ENCODE peak calls at places on chromosomes 12 and 14, in four cellular contexts. J is HCT116, M is K562, B is HepG2. R is an unnamed sample.

GRCh38 chr12:57641699-57642442 is 8.9 kb upstream of the B4GALNT1 start:
- DNase-seq in J (no peak), M (no peak), B (no peak), R (no peak)

GRCh38 chr12:89542912-89543592 is 17.2 kb upstream of the POC1B start:
- DNase-seq in J (peak), M (peak), B (peak), R (peak)

GRCh38 chr12:121770802-121771625 is 22.5 kb downstream of the RHOF start:
- DNase-seq in J (no peak), M (no peak), B (no peak), R (no peak)

GRCh38 chr14:90301580-90302181 is 30.1 kb downstream of the NRDE2 start:
- DNase-seq in J (no peak), M (no peak), B (peak), R (peak)

GRCh38 chr14:84250863-84251262 is 1279.1 kb upstream of the FLRT2 start:
- DNase-seq in J (no peak), M (no peak), B (no peak), R (no peak)

GRCh38 chr14:77485901-77486678 is 12.5 kb downstream of the ISM2 start:
- DNase-seq in J (no peak), M (no peak), B (no peak), R (no peak)

GRCh38 chr14:66634876-66635275 is 126.9 kb downstream of the GPHN start:
- DNase-seq in J (no peak), M (no peak), B (peak), R (no peak)

GRCh38 chr12:110501378-110501721 is 561 bp downstream of the VPS29 start:
- DNase-seq in J (no peak), M (no peak), B (peak), R (no peak)

GRCh38 chr14:74593241-74593985 is 18.6 kb downstream of the LTBP2 start:
- DNase-seq in J (no peak), M (no peak), B (peak), R (no peak)

GRCh38 chr14:104373055-104373854 is 206.3 kb upstream of the C14orf180 start:
- DNase-seq in J (no peak), M (no peak), B (no peak), R (no peak)

GRCh38 chr12:53975019-53975815 is 463 bp upstream of the HOTAIR start:
- DNase-seq in J (no peak), M (no peak), B (no peak), R (no peak)

GRCh38 chr12:89497467-89497866 is 27.1 kb downstream of the GALNT4 start:
- DNase-seq in J (no peak), M (no peak), B (no peak), R (no peak)

GRCh38 chr14:70663707-70664179 is 22.0 kb downstream of the TTC9 start:
- DNase-seq in J (no peak), M (peak), B (no peak), R (no peak)

GRCh38 chr14:97264516-97265230 is 467.5 kb downstream of the VRK1 start:
- DNase-seq in J (no peak), M (no peak), B (no peak), R (no peak)
- TF ChIP-seq TCF7L2 in J (no peak), M (no peak), B (no peak), R (no peak)

GRCh38 chr12:49633703-49634311 is 10.4 kb downstream of the PRPF40B start:
- DNase-seq in J (no peak), M (no peak), B (no peak), R (no peak)
- TF ChIP-seq TCF7L2 in J (no peak), M (no peak), B (no peak), R (no peak)

GRCh38 chr12:106865685-106866084 is 90.0 kb upstream of the TMEM263 start:
- DNase-seq in J (no peak), M (no peak), B (no peak), R (no peak)

GRCh38 chr12:106863185-106863584 is 88.7 kb downstream of the RIC8B start:
- DNase-seq in J (no peak), M (no peak), B (no peak), R (no peak)

GRCh38 chr12:106866426-106867080 is 89.2 kb upstream of the TMEM263 start:
- DNase-seq in J (no peak), M (no peak), B (no peak), R (no peak)

GRCh38 chr12:106861984-106862894 is 87.8 kb downstream of the RIC8B start:
- DNase-seq in J (no peak), M (no peak), B (peak), R (no peak)
- TF ChIP-seq TCF7L2 in J (no peak), M (no peak), B (no peak), R (no peak)

GRCh38 chr12:7709969-7710368 is 1.3 kb upstream of the DPPA3 start:
- DNase-seq in J (no peak), M (no peak), B (no peak), R (no peak)
- TF ChIP-seq TCF7L2 in J (no peak), M (no peak), B (no peak), R (no peak)

GRCh38 chr14:54929556-54929955 is 26.9 kb upstream of the GCH1 start:
- DNase-seq in J (no peak), M (no peak), B (no peak), R (no peak)
- TF ChIP-seq TCF7L2 in J (no peak), M (no peak), B (no peak), R (no peak)

GRCh38 chr14:44700184-44700583 is 193.1 kb upstream of the FSCB start:
- DNase-seq in J (no peak), M (no peak), B (no peak), R (no peak)

GRCh38 chr14:44699391-44699790 is 192.3 kb upstream of the FSCB start:
- DNase-seq in J (no peak), M (no peak), B (no peak), R (no peak)

GRCh38 chr14:44701563-44702263 is 194.6 kb upstream of the FSCB start:
- DNase-seq in J (no peak), M (no peak), B (no peak), R (no peak)

GRCh38 chr14:44700694-44701093 is 193.6 kb upstream of the FSCB start:
- DNase-seq in J (no peak), M (no peak), B (no peak), R (no peak)
- TF ChIP-seq TCF7L2 in J (no peak), M (no peak), B (no peak), R (no peak)

GRCh38 chr14:63899953-63900352 is 47.1 kb downstream of the SYNE2 start:
- DNase-seq in J (no peak), M (no peak), B (no peak), R (no peak)

GRCh38 chr14:63896278-63896720 is 43.5 kb downstream of the SYNE2 start:
- DNase-seq in J (peak), M (no peak), B (peak), R (no peak)

GRCh38 chr14:63895510-63895909 is 42.7 kb downstream of the SYNE2 start:
- DNase-seq in J (no peak), M (no peak), B (no peak), R (no peak)

GRCh38 chr14:63893701-63894458 is 41.1 kb downstream of the SYNE2 start:
- DNase-seq in J (no peak), M (no peak), B (no peak), R (no peak)

GRCh38 chr14:63897706-63898105 is 44.9 kb downstream of the SYNE2 start:
- DNase-seq in J (no peak), M (no peak), B (no peak), R (no peak)
- TF ChIP-seq TCF7L2 in J (no peak), M (no peak), B (no peak), R (no peak)

DNA sequence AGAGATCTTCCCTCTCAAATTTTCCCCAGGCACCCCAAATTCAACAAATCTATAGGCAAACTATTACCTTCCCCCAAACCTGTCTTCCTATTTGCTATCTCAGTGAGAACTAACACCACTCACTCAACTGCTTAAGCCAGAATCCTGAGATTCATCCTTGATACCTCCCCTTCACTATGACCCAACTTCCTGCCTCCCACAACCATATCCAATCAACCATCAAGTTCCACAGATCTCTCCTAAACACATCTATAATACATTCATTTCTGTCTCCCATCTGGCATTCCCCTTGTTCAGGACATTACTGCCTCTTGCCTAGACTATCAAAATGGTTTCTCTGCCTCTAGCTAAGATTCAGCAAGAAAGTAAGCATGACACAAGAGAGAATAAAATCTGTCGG is 21.3 kb downstream of the YAF2 start:
- DNase-seq in J (no peak), M (no peak), B (no peak), R (no peak)
- TF ChIP-seq TCF7L2 in J (no peak), M (no peak), B (no peak), R (no peak)

GRCh38 chr14:55814873-55815272 is 234.9 kb downstream of the KTN1 start:
- DNase-seq in J (no peak), M (no peak), B (no peak), R (no peak)

GRCh38 chr14:55814064-55814463 is 234.1 kb downstream of the KTN1 start:
- DNase-seq in J (no peak), M (no peak), B (no peak), R (no peak)

GRCh38 chr14:55816225-55816624 is 236.2 kb downstream of the KTN1 start:
- DNase-seq in J (no peak), M (no peak), B (no peak), R (no peak)

DNA sequence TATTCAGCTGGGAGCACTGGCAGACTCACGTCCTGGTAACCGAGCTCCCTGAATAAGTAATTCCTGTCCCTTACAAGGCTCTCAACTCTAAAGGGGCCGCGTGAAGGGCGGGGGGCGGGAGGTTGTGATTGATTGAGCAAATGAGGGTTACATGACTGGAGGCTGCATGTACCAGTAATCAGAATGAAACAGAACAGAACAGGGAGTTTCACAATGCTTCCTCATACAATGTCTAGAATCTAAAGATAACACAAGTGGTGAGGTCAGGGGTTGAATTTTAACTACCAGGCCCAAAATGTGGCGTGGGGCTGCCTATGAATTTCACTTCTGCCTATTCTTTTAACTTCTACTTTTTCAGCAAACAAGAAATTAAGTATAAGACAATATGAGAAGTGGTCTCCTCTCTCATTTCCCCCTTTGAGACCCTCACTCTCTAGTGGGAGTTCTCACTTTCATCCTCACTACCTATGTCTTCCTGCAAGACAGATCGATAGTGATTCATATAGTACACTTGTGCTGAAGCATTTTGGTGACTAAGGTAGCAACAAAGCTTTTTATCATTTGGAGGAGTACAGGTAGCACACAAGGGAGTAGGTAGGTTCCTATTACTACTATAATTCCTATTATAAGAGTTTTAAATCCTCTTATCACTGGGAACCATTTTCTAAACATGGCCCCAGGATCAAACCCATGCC is 239.8 kb downstream of the KTN1 start:
- DNase-seq in J (no peak), M (no peak), B (no peak), R (no peak)
- TF ChIP-seq TCF7L2 in J (no peak), M (no peak), B (no peak), R (no peak)

DNA sequence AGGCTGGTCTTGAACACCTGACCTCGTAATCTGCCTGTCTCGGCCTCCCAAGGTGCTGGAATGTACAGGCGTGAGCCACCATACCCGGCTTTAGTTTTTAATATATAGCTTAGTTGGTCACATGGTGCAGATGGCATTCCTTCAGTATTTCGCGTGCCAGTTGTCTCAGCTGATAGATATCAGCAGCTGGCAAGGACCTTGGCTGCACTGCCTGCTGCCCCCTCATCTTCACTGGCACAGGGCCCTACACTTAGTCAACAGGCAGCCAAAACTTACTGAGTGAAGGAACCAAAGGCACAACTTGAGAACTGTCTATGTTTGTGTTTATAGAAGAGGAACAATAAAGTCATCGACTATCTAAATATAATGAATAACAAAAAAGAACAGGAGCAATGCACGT is 31.0 kb downstream of the EID3 start:
- DNase-seq in J (no peak), M (no peak), B (no peak), R (no peak)
- TF ChIP-seq TCF7L2 in J (no peak), M (no peak), B (no peak), R (no peak)